ENCODE peak calls at places on chromosomes 11 and 22, in four cellular contexts. One of them, this sample, is unnamed.

GRCh38 chr11:68840661-68841653 is 759 bp downstream of the CPT1A start:
- DNase-seq in DMS 273 treated with DMSO at 0.1 percent for 48 hours: no peak
- DNase-seq in stimulated activated CD8-positive, alpha-beta memory T cell treated with anti-CD3 and anti-CD28 coated beads, Interleukin-4, amount 100 ng/mL, for 48 hours: peak; percentile 52
- DNase-seq in breast epithelium: peak; percentile 28
- DNase-seq in this sample: peak; percentile 39

GRCh38 chr11:79440451-79441158 is at the start of gene TENM4:
- DNase-seq in DMS 273 treated with DMSO at 0.1 percent for 48 hours: peak; percentile 12
- DNase-seq in stimulated activated CD8-positive, alpha-beta memory T cell treated with anti-CD3 and anti-CD28 coated beads, Interleukin-4, amount 100 ng/mL, for 48 hours: no peak
- DNase-seq in breast epithelium: no peak
- DNase-seq in this sample: peak; percentile 40

GRCh38 chr11:112734207-112734606 is 227.0 kb upstream of the NCAM1 start:
- DNase-seq in DMS 273 treated with DMSO at 0.1 percent for 48 hours: no peak
- DNase-seq in stimulated activated CD8-positive, alpha-beta memory T cell treated with anti-CD3 and anti-CD28 coated beads, Interleukin-4, amount 100 ng/mL, for 48 hours: no peak
- DNase-seq in breast epithelium: no peak
- DNase-seq in this sample: no peak

GRCh38 chr11:71364176-71364671 is 84.0 kb downstream of the DHCR7 start:
- DNase-seq in DMS 273 treated with DMSO at 0.1 percent for 48 hours: peak; percentile 79
- DNase-seq in stimulated activated CD8-positive, alpha-beta memory T cell treated with anti-CD3 and anti-CD28 coated beads, Interleukin-4, amount 100 ng/mL, for 48 hours: no peak
- DNase-seq in breast epithelium: no peak
- DNase-seq in this sample: no peak

GRCh38 chr11:130636672-130637463 is 188.4 kb downstream of the ADAMTS15 start:
- DNase-seq in DMS 273 treated with DMSO at 0.1 percent for 48 hours: no peak
- DNase-seq in stimulated activated CD8-positive, alpha-beta memory T cell treated with anti-CD3 and anti-CD28 coated beads, Interleukin-4, amount 100 ng/mL, for 48 hours: no peak
- DNase-seq in breast epithelium: peak; percentile 10
- DNase-seq in this sample: no peak

GRCh38 chr11:129442171-129442570 is 66.5 kb downstream of the BARX2 start:
- DNase-seq in DMS 273 treated with DMSO at 0.1 percent for 48 hours: no peak
- DNase-seq in stimulated activated CD8-positive, alpha-beta memory T cell treated with anti-CD3 and anti-CD28 coated beads, Interleukin-4, amount 100 ng/mL, for 48 hours: no peak
- DNase-seq in breast epithelium: no peak
- DNase-seq in this sample: no peak

GRCh38 chr22:46067159-46068111 is 82.9 kb upstream of the PPARA start:
- DNase-seq in DMS 273 treated with DMSO at 0.1 percent for 48 hours: peak; percentile 46
- DNase-seq in stimulated activated CD8-positive, alpha-beta memory T cell treated with anti-CD3 and anti-CD28 coated beads, Interleukin-4, amount 100 ng/mL, for 48 hours: no peak
- DNase-seq in breast epithelium: peak; percentile 17
- DNase-seq in this sample: no peak

GRCh38 chr11:118619444-118620205 is 12.2 kb downstream of the PHLDB1 start:
- DNase-seq in DMS 273 treated with DMSO at 0.1 percent for 48 hours: peak; percentile 71
- DNase-seq in stimulated activated CD8-positive, alpha-beta memory T cell treated with anti-CD3 and anti-CD28 coated beads, Interleukin-4, amount 100 ng/mL, for 48 hours: no peak
- DNase-seq in breast epithelium: no peak
- DNase-seq in this sample: no peak

GRCh38 chr11:6654281-6655019 is 1.2 kb downstream of the DCHS1 start:
- DNase-seq in DMS 273 treated with DMSO at 0.1 percent for 48 hours: no peak
- DNase-seq in stimulated activated CD8-positive, alpha-beta memory T cell treated with anti-CD3 and anti-CD28 coated beads, Interleukin-4, amount 100 ng/mL, for 48 hours: no peak
- DNase-seq in breast epithelium: no peak
- DNase-seq in this sample: no peak

GRCh38 chr11:10233581-10233980 is 60.4 kb downstream of the SBF2 start:
- DNase-seq in DMS 273 treated with DMSO at 0.1 percent for 48 hours: no peak
- DNase-seq in stimulated activated CD8-positive, alpha-beta memory T cell treated with anti-CD3 and anti-CD28 coated beads, Interleukin-4, amount 100 ng/mL, for 48 hours: no peak
- DNase-seq in breast epithelium: no peak
- DNase-seq in this sample: no peak

GRCh38 chr22:43528601-43529360 is 117.0 kb downstream of the MPPED1 start:
- DNase-seq in DMS 273 treated with DMSO at 0.1 percent for 48 hours: no peak
- DNase-seq in stimulated activated CD8-positive, alpha-beta memory T cell treated with anti-CD3 and anti-CD28 coated beads, Interleukin-4, amount 100 ng/mL, for 48 hours: no peak
- DNase-seq in breast epithelium: no peak
- DNase-seq in this sample: no peak

GRCh38 chr11:58786693-58787092 is 55.0 kb upstream of the GLYAT start:
- DNase-seq in DMS 273 treated with DMSO at 0.1 percent for 48 hours: no peak
- DNase-seq in stimulated activated CD8-positive, alpha-beta memory T cell treated with anti-CD3 and anti-CD28 coated beads, Interleukin-4, amount 100 ng/mL, for 48 hours: no peak
- DNase-seq in breast epithelium: no peak
- DNase-seq in this sample: no peak

GRCh38 chr22:43481528-43482309 is 69.9 kb downstream of the MPPED1 start:
- DNase-seq in DMS 273 treated with DMSO at 0.1 percent for 48 hours: no peak
- DNase-seq in stimulated activated CD8-positive, alpha-beta memory T cell treated with anti-CD3 and anti-CD28 coated beads, Interleukin-4, amount 100 ng/mL, for 48 hours: peak; percentile 36
- DNase-seq in breast epithelium: no peak
- DNase-seq in this sample: no peak

GRCh38 chr11:75801362-75802021 is 13.5 kb upstream of the UVRAG start:
- DNase-seq in DMS 273 treated with DMSO at 0.1 percent for 48 hours: no peak
- DNase-seq in stimulated activated CD8-positive, alpha-beta memory T cell treated with anti-CD3 and anti-CD28 coated beads, Interleukin-4, amount 100 ng/mL, for 48 hours: no peak
- DNase-seq in breast epithelium: no peak
- DNase-seq in this sample: no peak

GRCh38 chr11:126132319-126132718 is 69.7 kb upstream of the CDON start:
- DNase-seq in DMS 273 treated with DMSO at 0.1 percent for 48 hours: peak; percentile 39
- DNase-seq in stimulated activated CD8-positive, alpha-beta memory T cell treated with anti-CD3 and anti-CD28 coated beads, Interleukin-4, amount 100 ng/mL, for 48 hours: no peak
- DNase-seq in breast epithelium: peak; percentile 74
- DNase-seq in this sample: peak; percentile 63

GRCh38 chr22:21673534-21674321 is 7.9 kb downstream of the PPIL2 start:
- DNase-seq in DMS 273 treated with DMSO at 0.1 percent for 48 hours: no peak
- DNase-seq in stimulated activated CD8-positive, alpha-beta memory T cell treated with anti-CD3 and anti-CD28 coated beads, Interleukin-4, amount 100 ng/mL, for 48 hours: no peak
- DNase-seq in breast epithelium: no peak
- DNase-seq in this sample: no peak

GRCh38 chr22:22403771-22404170 is 104.8 kb downstream of the ZNF280B start:
- DNase-seq in DMS 273 treated with DMSO at 0.1 percent for 48 hours: no peak
- DNase-seq in stimulated activated CD8-positive, alpha-beta memory T cell treated with anti-CD3 and anti-CD28 coated beads, Interleukin-4, amount 100 ng/mL, for 48 hours: no peak
- DNase-seq in breast epithelium: no peak
- DNase-seq in this sample: no peak

GRCh38 chr11:46914363-46914762 is 4.0 kb downstream of the LRP4 start:
- DNase-seq in DMS 273 treated with DMSO at 0.1 percent for 48 hours: no peak
- DNase-seq in stimulated activated CD8-positive, alpha-beta memory T cell treated with anti-CD3 and anti-CD28 coated beads, Interleukin-4, amount 100 ng/mL, for 48 hours: no peak
- DNase-seq in breast epithelium: no peak
- DNase-seq in this sample: no peak

GRCh38 chr11:10149553-10149952 is 144.5 kb downstream of the SBF2 start:
- DNase-seq in DMS 273 treated with DMSO at 0.1 percent for 48 hours: no peak
- DNase-seq in stimulated activated CD8-positive, alpha-beta memory T cell treated with anti-CD3 and anti-CD28 coated beads, Interleukin-4, amount 100 ng/mL, for 48 hours: no peak
- DNase-seq in breast epithelium: no peak
- DNase-seq in this sample: no peak

GRCh38 chr11:44556735-44557409 is 8.6 kb upstream of the CD82 start:
- DNase-seq in DMS 273 treated with DMSO at 0.1 percent for 48 hours: no peak
- DNase-seq in stimulated activated CD8-positive, alpha-beta memory T cell treated with anti-CD3 and anti-CD28 coated beads, Interleukin-4, amount 100 ng/mL, for 48 hours: peak; percentile 79
- DNase-seq in breast epithelium: no peak
- DNase-seq in this sample: peak; percentile 58

GRCh38 chr22:26998134-26998533 is 340.7 kb downstream of the MIAT start:
- DNase-seq in DMS 273 treated with DMSO at 0.1 percent for 48 hours: no peak
- DNase-seq in stimulated activated CD8-positive, alpha-beta memory T cell treated with anti-CD3 and anti-CD28 coated beads, Interleukin-4, amount 100 ng/mL, for 48 hours: no peak
- DNase-seq in breast epithelium: no peak
- DNase-seq in this sample: no peak

GRCh38 chr11:44180107-44180506 is 84.6 kb downstream of the EXT2 start:
- DNase-seq in DMS 273 treated with DMSO at 0.1 percent for 48 hours: no peak
- DNase-seq in stimulated activated CD8-positive, alpha-beta memory T cell treated with anti-CD3 and anti-CD28 coated beads, Interleukin-4, amount 100 ng/mL, for 48 hours: no peak
- DNase-seq in breast epithelium: no peak
- DNase-seq in this sample: no peak